ENCODE peak calls at places on chromosomes 5 and 9, in eight cellular contexts. T is tibial nerve, U is K562, I is adrenal gland, W is colonic mucosa, N is endodermal cell, J is NB4, E is stomach. L is an unnamed sample.

GRCh38 chr9:129582865-129583264 is 38.0 kb downstream of the C9orf50 start:
- DNase-seq in E (no peak), I (no peak), N (no peak), U (no peak), J (no peak), W (no peak), T (no peak), L (no peak)

GRCh38 chr9:36603006-36603405 is 30.3 kb downstream of the MELK start:
- DNase-seq in J (no peak), E (no peak), T (no peak), U (no peak), W (no peak), N (no peak), I (no peak), L (peak)

GRCh38 chr5:86546050-86546449 is 71.7 kb upstream of the COX7C start:
- DNase-seq in J (no peak), N (no peak), U (no peak), E (no peak), I (no peak), T (no peak), W (no peak), L (no peak)

GRCh38 chr5:81506378-81506777 is 112.4 kb upstream of the ACOT12 start:
- DNase-seq in W (no peak), I (no peak), J (no peak), N (no peak), U (no peak), E (no peak), T (no peak), L (peak)

GRCh38 chr9:76373173-76373771 is 21.0 kb downstream of the RFK start:
- DNase-seq in J (no peak), T (peak), E (peak), I (peak), N (no peak), U (no peak), W (peak), L (peak)

GRCh38 chr5:181173027-181173419 is 25.6 kb downstream of the OR2V2 start:
- DNase-seq in E (no peak), U (no peak), N (no peak), W (no peak), T (peak), I (no peak), J (peak), L (no peak)

GRCh38 chr5:109945097-109945678 is 255.5 kb downstream of the MAN2A1 start:
- DNase-seq in N (no peak), U (no peak), I (no peak), J (no peak), W (no peak), T (no peak), E (no peak), L (no peak)

GRCh38 chr5:87109749-87110148 is 157.9 kb upstream of the RASA1 start:
- DNase-seq in U (no peak), T (no peak), E (no peak), W (no peak), N (no peak), I (peak), J (peak), L (no peak)

GRCh38 chr5:136001531-136001930 is 27.3 kb upstream of the TGFBI start:
- DNase-seq in N (peak), J (peak), U (no peak), W (no peak), E (no peak), T (no peak), I (no peak), L (peak)

GRCh38 chr5:103428411-103428871 is 134.1 kb downstream of the NUDT12 start:
- DNase-seq in U (no peak), I (no peak), N (no peak), T (no peak), W (no peak), E (peak), J (no peak), L (peak)

GRCh38 chr5:68494771-68495170 is 279.2 kb downstream of the PIK3R1 start:
- DNase-seq in T (no peak), E (no peak), U (no peak), W (no peak), J (no peak), I (no peak), N (no peak), L (no peak)

GRCh38 chr5:155076379-155076778 is 62.8 kb downstream of the KIF4B start:
- DNase-seq in W (no peak), I (no peak), T (no peak), N (no peak), J (no peak), U (no peak), E (no peak), L (no peak)

GRCh38 chr5:171249460-171249859 is 59.6 kb upstream of the TLX3 start:
- DNase-seq in U (no peak), J (no peak), W (no peak), N (no peak), T (no peak), I (no peak), E (no peak), L (no peak)

GRCh38 chr9:82982271-82982880 is 80.6 kb downstream of the RASEF start:
- DNase-seq in W (no peak), T (no peak), U (no peak), I (no peak), J (no peak), N (no peak), E (no peak), L (no peak)

GRCh38 chr5:180026320-180026719 is 45.2 kb downstream of the RNF130 start:
- DNase-seq in I (no peak), T (no peak), N (no peak), U (peak), E (peak), W (no peak), J (peak), L (peak)

GRCh38 chr9:95746408-95747165 is 128.9 kb upstream of the ERCC6L2 start:
- DNase-seq in W (no peak), I (no peak), U (no peak), N (no peak), E (no peak), T (no peak), J (no peak), L (no peak)

GRCh38 chr9:85401998-85402397 is 339.8 kb downstream of the AGTPBP1 start:
- DNase-seq in U (no peak), I (no peak), E (no peak), W (no peak), N (no peak), T (no peak), J (no peak), L (no peak)

GRCh38 chr5:86795659-86796058 is 177.9 kb downstream of the COX7C start:
- DNase-seq in I (no peak), N (no peak), U (no peak), T (no peak), W (no peak), E (no peak), J (no peak), L (no peak)

GRCh38 chr5:125409101-125409495 is 662.7 kb upstream of the ZNF608 start:
- DNase-seq in U (no peak), J (no peak), E (no peak), N (no peak), I (no peak), T (no peak), W (no peak), L (peak)

GRCh38 chr5:120465281-120465961 is 1.3 kb downstream of the PRR16 start:
- DNase-seq in I (peak), U (peak), J (no peak), E (no peak), N (peak), W (peak), T (no peak), L (peak)

GRCh38 chr9:132514011-132514744 is 68.2 kb upstream of the BARHL1 start:
- DNase-seq in U (no peak), N (peak), W (no peak), I (no peak), T (no peak), E (no peak), J (no peak), L (no peak)

GRCh38 chr5:57785946-57786345 is 303.3 kb upstream of the ACTBL2 start:
- DNase-seq in E (no peak), N (no peak), J (no peak), W (no peak), U (no peak), T (no peak), I (no peak), L (no peak)

GRCh38 chr5:57780306-57780958 is 297.8 kb upstream of the ACTBL2 start:
- DNase-seq in I (peak), J (no peak), E (no peak), N (peak), T (no peak), U (no peak), W (no peak), L (no peak)

GRCh38 chr5:57784106-57784505 is 301.5 kb upstream of the ACTBL2 start:
- DNase-seq in W (no peak), J (no peak), I (no peak), N (no peak), E (no peak), T (no peak), U (no peak), L (peak)

GRCh38 chr5:57780959-57781325 is 298.3 kb upstream of the ACTBL2 start:
- DNase-seq in J (no peak), U (no peak), I (no peak), W (no peak), N (no peak), E (no peak), T (no peak), L (no peak)

DNA sequence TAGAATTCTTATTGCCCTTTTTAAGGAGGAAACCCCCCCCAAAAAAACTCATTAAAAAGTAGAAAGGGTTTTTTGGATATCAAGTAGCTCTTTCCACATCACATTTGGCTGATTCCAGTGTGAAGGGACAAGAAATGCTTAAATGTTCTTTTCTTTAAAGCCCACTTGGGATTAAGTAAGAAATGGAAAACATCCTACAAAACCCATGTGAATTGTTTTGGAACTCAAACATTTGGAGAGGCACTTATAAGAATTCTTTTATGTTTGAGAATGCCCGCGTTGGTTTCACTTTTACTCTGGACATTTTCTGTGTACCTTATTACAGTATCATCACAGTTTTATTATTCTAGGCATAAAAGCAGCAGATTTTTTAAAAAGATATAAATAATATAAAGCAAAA is 301.1 kb upstream of the ACTBL2 start:
- DNase-seq in I (no peak), W (no peak), E (no peak), U (no peak), N (no peak), J (no peak), T (no peak), L (peak)
- H3K4me3 ChIP-seq in I (no peak), W (no peak), E (no peak), U (no peak), N (no peak), J (no peak), T (peak), L (no peak)

DNA sequence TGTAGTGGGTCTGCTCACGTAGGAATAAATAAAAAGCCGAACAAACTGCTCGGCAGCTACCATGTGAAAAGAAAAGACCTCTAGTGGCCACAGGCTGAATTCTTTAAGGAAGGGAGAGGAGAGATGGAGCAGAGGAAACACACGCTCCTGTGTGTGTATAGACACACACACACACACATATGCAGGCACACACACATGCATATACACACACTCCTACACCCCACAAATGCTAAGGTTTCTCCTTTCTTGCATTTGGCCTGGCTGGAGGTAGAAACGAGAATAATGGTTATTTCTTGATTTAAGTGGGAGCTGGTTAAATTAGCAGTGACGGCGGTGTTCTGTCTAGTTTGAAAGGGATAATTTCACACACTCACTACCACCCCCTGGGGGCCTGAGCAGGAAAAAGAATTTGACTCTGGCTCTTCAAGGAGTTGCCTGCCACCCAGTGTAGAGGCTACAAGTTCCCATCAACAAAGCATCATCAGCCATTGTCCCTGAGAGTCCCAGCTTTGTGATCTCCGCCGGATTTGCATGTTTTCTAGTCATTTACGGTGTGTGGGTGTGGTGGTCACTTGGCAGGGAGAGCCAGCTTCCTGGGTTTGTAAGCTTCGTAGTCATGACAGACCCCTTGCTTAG is at the start of gene INSYN2B:
- DNase-seq in U (peak), T (peak), N (peak), W (peak), J (peak), E (peak), I (peak), L (peak)
- TF ChIP-seq CTCF in U (peak), T (peak), N (peak), W (peak), J (peak), E (peak), I (peak), L (peak)

GRCh38 chr9:128245293-128246151 is 30.3 kb downstream of the GOLGA2 start:
- DNase-seq in E (no peak), T (no peak), J (peak), W (peak), I (no peak), N (peak), U (peak), L (peak)

GRCh38 chr9:128244443-128245226 is 31.2 kb downstream of the GOLGA2 start:
- DNase-seq in T (peak), E (peak), N (peak), J (peak), I (peak), W (peak), U (peak), L (peak)

GRCh38 chr9:128243486-128244415 is 32.1 kb downstream of the GOLGA2 start:
- DNase-seq in W (no peak), J (no peak), E (no peak), U (peak), T (peak), N (peak), I (no peak), L (no peak)

GRCh38 chr9:128242124-128242523 is 33.7 kb downstream of the GOLGA2 start:
- DNase-seq in U (peak), N (no peak), W (no peak), I (no peak), E (no peak), J (no peak), T (no peak), L (no peak)

DNA sequence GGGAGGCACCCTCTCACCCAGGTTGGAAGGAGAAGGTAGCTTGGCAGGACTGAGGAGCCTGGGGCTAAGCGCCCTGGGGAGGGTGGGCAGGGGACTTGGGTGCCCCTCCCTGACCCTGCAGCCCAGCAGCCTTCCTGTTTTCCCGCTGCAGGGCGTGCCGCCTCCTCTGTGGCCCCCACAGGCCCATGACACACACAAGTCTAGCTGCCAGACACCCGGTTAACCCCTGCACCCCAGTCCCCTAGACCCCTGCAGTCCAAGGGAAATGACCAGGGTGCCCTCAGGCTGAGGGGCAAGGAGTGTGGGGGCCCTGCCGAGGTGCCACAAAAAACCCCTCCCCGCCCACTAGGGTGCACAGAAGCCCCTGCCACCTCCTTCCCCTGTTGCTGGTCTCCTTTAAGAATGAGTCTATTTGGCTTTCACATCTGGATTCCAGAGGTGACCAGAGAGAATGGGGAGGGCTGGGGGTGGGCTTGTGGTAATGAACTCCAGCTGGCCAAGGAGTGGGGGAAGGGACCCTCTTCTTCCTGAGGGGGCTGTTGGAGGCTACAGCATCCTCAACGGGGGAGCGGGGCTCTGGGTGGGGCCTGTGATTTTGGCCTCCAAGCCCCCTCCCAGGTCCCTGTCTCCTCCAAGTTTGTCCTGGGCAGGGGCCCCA is 32.9 kb downstream of the GOLGA2 start:
- DNase-seq in W (no peak), N (no peak), U (peak), I (no peak), E (no peak), J (no peak), T (no peak), L (no peak)
- H3K4me3 ChIP-seq in W (no peak), N (no peak), U (no peak), I (no peak), E (no peak), J (no peak), T (no peak), L (no peak)

GRCh38 chr5:178150977-178151734 is 2.5 kb downstream of the NHP2 start:
- DNase-seq in E (no peak), J (no peak), N (peak), T (no peak), W (no peak), U (no peak), I (peak), L (no peak)
- TF ChIP-seq CTCF in E (no peak), J (no peak), N (peak), T (no peak), W (no peak), U (peak), I (no peak), L (no peak)

DNA sequence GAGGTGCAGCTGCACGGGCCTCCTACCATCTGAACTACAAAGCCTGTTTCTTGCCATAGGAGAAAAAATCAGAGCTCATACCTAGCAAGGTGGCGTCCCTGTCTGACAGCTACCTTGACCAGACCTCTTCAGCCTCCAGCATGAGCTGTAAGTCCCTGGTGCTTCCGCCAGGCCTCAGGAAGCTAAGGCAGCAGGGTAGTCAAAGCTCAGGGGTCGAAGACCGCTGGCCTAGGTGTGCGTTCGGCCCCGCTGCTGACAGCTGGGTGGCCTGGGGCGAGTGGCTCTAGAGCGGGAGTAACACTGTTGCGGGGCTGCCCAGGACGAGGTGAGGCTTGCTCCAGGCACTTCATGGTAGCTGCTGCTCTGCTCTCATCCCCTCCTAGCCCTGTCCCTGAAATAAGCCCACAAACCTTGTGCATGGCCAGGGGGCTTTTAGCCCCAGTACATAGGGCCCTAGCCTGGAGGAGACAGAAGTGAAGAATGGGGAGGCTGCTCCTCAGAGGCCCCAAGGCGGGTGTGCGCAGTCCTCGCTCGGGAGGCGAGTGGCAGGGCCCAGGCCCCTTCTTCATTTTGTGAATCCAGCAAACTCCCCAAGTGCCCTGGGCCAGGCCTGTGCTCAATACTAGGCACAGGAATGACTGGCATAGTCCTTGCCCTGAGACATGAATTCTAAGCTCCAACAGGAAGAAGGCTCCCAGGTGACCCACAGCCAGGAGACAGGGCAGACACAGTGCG is 5.4 kb downstream of the TOR2A start:
- DNase-seq in J (no peak), U (no peak), E (no peak), I (no peak), W (no peak), T (no peak), N (no peak), L (no peak)
- H3K4me3 ChIP-seq in J (no peak), U (no peak), E (no peak), I (no peak), W (no peak), T (no peak), N (no peak), L (no peak)

GRCh38 chr5:132297211-132297940 is 3.2 kb downstream of the SLC22A4 start:
- DNase-seq in E (no peak), J (no peak), T (no peak), W (no peak), I (no peak), U (no peak), N (no peak), L (no peak)
- TF ChIP-seq CTCF in E (no peak), J (no peak), T (no peak), W (no peak), I (no peak), U (no peak), N (no peak), L (no peak)

DNA sequence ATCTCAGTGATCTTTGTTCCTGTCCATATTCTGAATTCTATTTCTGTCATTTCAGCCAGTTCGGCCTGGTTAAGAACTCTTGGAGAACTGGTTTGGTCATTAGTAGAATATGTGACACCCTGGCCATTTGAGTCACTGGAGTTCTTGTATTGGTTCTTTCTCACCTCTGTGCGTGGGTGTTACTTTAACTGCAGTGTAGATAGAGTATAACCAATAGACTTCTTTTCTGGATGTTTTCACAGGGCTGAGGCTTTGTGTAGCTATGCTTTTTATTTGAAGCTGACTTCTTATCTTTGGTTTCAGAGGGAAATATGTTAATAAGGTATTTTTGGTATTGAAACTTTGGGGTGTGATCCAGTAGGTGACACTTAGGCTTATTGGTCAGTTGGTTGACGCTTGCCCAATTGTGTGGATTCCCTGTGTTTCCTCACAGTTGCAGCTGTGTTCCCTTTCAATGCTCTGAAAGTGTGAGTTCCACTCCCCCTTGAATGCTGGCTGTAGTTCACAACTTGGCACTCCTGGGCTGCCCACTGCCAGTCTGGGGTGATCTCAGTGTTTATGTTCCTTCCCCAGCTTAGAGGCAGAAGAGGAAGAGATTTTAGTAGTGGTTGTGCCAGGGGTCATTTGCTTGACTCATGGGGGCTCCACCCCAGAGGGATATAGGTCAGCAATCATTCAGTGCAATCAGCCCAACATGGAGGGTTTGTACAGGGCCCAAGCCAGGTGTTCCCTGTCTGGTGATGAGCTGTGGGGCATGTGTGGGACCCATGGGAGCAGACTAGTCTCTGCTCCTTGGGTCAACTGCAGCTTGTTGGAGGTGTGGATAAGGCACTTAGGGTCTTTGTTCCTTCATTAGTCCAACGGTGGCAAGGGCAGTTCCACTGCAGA is 34.9 kb upstream of the TEK start:
- DNase-seq in J (no peak), U (no peak), N (no peak), E (no peak), W (no peak), I (no peak), T (no peak), L (no peak)
- H3K4me3 ChIP-seq in J (no peak), U (no peak), N (no peak), E (no peak), W (no peak), I (no peak), T (no peak), L (no peak)

GRCh38 chr5:39315995-39316394 is 48.3 kb downstream of the C9 start:
- DNase-seq in N (no peak), J (no peak), T (no peak), E (no peak), I (no peak), W (no peak), U (no peak), L (no peak)

GRCh38 chr5:39309534-39309933 is 54.8 kb downstream of the C9 start:
- DNase-seq in U (no peak), N (no peak), I (no peak), J (no peak), T (no peak), E (no peak), W (no peak), L (no peak)

GRCh38 chr5:39319395-39319794 is 44.9 kb downstream of the C9 start:
- DNase-seq in J (no peak), T (no peak), I (no peak), N (no peak), U (no peak), W (no peak), E (no peak), L (no peak)

GRCh38 chr5:39314591-39314990 is 49.7 kb downstream of the C9 start:
- DNase-seq in J (no peak), W (no peak), I (no peak), U (no peak), N (no peak), T (no peak), E (no peak), L (no peak)
- TF ChIP-seq CTCF in J (no peak), W (no peak), I (no peak), U (no peak), N (peak), T (no peak), E (no peak), L (no peak)

L was measured in cardiac fibroblast.